ENCODE peak calls at places on chromosomes 7 and 10, in eight cellular contexts. A, C, E, T, S, H, V and U are unnamed samples.

GRCh38 chr10:79491171-79491835 is 21.0 kb upstream of the EIF5AL1 start:
- DNase-seq in E (peak; percentile 8), A (peak; percentile 51), S (no peak), V (no peak), C (no peak), T (no peak), H (no peak), U (no peak)

GRCh38 chr7:1825877-1826741 is 156.0 kb downstream of the ELFN1 start:
- DNase-seq in S (no peak), V (peak; percentile 36), H (no peak), A (peak; percentile 25), C (no peak), T (no peak), E (no peak), U (no peak)

GRCh38 chr7:46725838-46726237 is 804.8 kb upstream of the IGFBP3 start:
- DNase-seq in V (no peak), E (no peak), S (no peak), T (no peak), H (no peak), A (no peak), C (no peak), U (no peak)

GRCh38 chr10:47357911-47358310 is 9.7 kb downstream of the RBP3 start:
- DNase-seq in S (no peak), V (no peak), E (no peak), A (no peak), C (no peak), T (no peak), H (no peak), U (no peak)

GRCh38 chr10:99628923-99629624 is 8.8 kb upstream of the SLC25A28 start:
- DNase-seq in H (no peak), A (no peak), T (no peak), E (no peak), S (no peak), C (no peak), V (no peak), U (no peak)

GRCh38 chr10:78944658-78945333 is 124.0 kb upstream of the ZMIZ1 start:
- DNase-seq in A (no peak), T (no peak), V (no peak), S (no peak), H (no peak), C (no peak), E (no peak), U (peak; percentile 53)

GRCh38 chr7:2699289-2699620 is 11.3 kb downstream of the AMZ1 start:
- DNase-seq in S (no peak), V (no peak), H (no peak), A (no peak), E (no peak), C (no peak), T (no peak), U (no peak)

GRCh38 chr10:92490387-92490786 is 83.5 kb downstream of the IDE start:
- DNase-seq in T (no peak), E (no peak), A (no peak), H (no peak), S (no peak), V (no peak), C (no peak), U (no peak)

GRCh38 chr10:5553400-5554170 is 28.8 kb downstream of the CALML3 start:
- DNase-seq in A (no peak), V (peak; percentile 26), E (no peak), C (no peak), S (peak; percentile 3), H (no peak), T (no peak), U (no peak)

GRCh38 chr10:123771877-123772644 is 105.9 kb downstream of the GPR26 start:
- DNase-seq in T (no peak), H (no peak), S (no peak), A (no peak), V (no peak), C (no peak), E (no peak), U (no peak)

GRCh38 chr10:38054361-38054797 is 39.8 kb upstream of the ZNF37A start:
- DNase-seq in H (no peak), A (no peak), C (no peak), E (no peak), S (no peak), V (no peak), T (no peak), U (no peak)

GRCh38 chr10:46518028-46518725 is 38.3 kb downstream of the GPRIN2 start:
- DNase-seq in S (peak; percentile 7), V (peak; percentile 28), T (no peak), H (no peak), C (no peak), E (no peak), A (peak; percentile 22), U (no peak)

GRCh38 chr10:8034666-8035640 is 19.5 kb upstream of the GATA3 start:
- DNase-seq in A (no peak), S (no peak), C (peak; percentile 26), V (no peak), T (no peak), E (no peak), H (no peak), U (no peak)

GRCh38 chr10:47318706-47319105 is 3.5 kb upstream of the GDF2 start:
- DNase-seq in H (no peak), E (peak; percentile 16), T (peak; percentile 29), C (no peak), S (no peak), A (peak; percentile 65), V (no peak), U (no peak)

GRCh38 chr7:31883761-31884164 is 186.4 kb downstream of the PDE1C start:
- DNase-seq in T (no peak), C (no peak), H (no peak), V (no peak), E (no peak), S (no peak), A (no peak), U (peak; percentile 32)

GRCh38 chr10:77351386-77351785 is 286.2 kb downstream of the KCNMA1 start:
- DNase-seq in E (no peak), A (no peak), S (no peak), T (peak; percentile 16), H (no peak), V (no peak), C (no peak), U (no peak)

GRCh38 chr7:37352974-37353948 is 95.4 kb downstream of the ELMO1 start:
- DNase-seq in E (peak; percentile 82), H (peak; percentile 57), V (no peak), C (no peak), A (peak; percentile 60), T (no peak), S (peak; percentile 42), U (peak; percentile 9)

GRCh38 chr10:100637785-100638184 is 102.0 kb downstream of the HIF1AN start:
- DNase-seq in C (peak; percentile 81), E (no peak), A (peak; percentile 90), V (no peak), H (no peak), T (peak; percentile 67), S (peak; percentile 87), U (no peak)

GRCh38 chr7:74479066-74479781 is 25.5 kb downstream of the GTF2IRD1 start:
- DNase-seq in E (no peak), A (no peak), S (no peak), C (peak; percentile 22), V (no peak), H (no peak), T (no peak), U (no peak)

GRCh38 chr7:17058568-17058967 is 176.8 kb upstream of the AGR3 start:
- DNase-seq in A (no peak), E (no peak), T (no peak), S (no peak), C (no peak), H (no peak), V (no peak), U (peak; percentile 8)

GRCh38 chr10:89414879-89415821 is 782 bp downstream of the IFIT5 start:
- DNase-seq in H (peak; percentile 21), S (peak; percentile 46), E (no peak), T (peak; percentile 59), V (peak; percentile 76), C (peak; percentile 50), A (peak; percentile 56), U (peak; percentile 25)